ENCODE peak calls at places on chromosomes 7 and 10, in ten cellular contexts. R is ovary, I is uterus, D is heart left ventricle, Z is IMR-90, N is tibial nerve, P is endothelial cell of umbilical vein, B is spleen, W is A549, E is prostate gland. F is an unnamed sample.

GRCh38 chr10:27446091-27446918 is 57.8 kb upstream of the RAB18 start:
- DNase-seq in R (no peak), I (no peak), D (no peak), Z (peak), N (no peak), P (peak), B (no peak), W (peak), E (no peak), F (no peak)

GRCh38 chr7:103432713-103433112 is 13.3 kb downstream of the SLC26A5 start:
- DNase-seq in R (no peak), I (no peak), D (no peak), Z (no peak), N (no peak), P (no peak), B (no peak), W (no peak), E (no peak), F (no peak)

GRCh38 chr7:132499065-132499464 is 77.2 kb downstream of the PLXNA4 start:
- DNase-seq in R (no peak), I (no peak), D (no peak), Z (no peak), N (no peak), P (no peak), B (peak), W (no peak), E (no peak), F (no peak)

GRCh38 chr10:34252111-34252510 is 563.0 kb downstream of the PARD3 start:
- DNase-seq in R (peak), I (no peak), D (peak), Z (no peak), N (no peak), P (no peak), B (no peak), W (peak), E (no peak), F (no peak)

GRCh38 chr7:71695189-71695588 is 563.2 kb downstream of the GALNT17 start:
- DNase-seq in R (no peak), I (no peak), D (no peak), Z (no peak), N (no peak), P (no peak), B (no peak), W (no peak), E (no peak), F (no peak)

GRCh38 chr10:119595715-119596515 is 849 bp downstream of the TIAL1 start:
- DNase-seq in R (peak), I (peak), D (peak), Z (peak), N (peak), P (peak), B (peak), W (peak), E (peak), F (peak)

GRCh38 chr10:103273026-103273425 is 3.9 kb upstream of the INA start:
- DNase-seq in R (no peak), I (no peak), D (peak), Z (peak), N (peak), P (peak), B (no peak), W (peak), E (no peak), F (peak)

GRCh38 chr10:96910488-96911395 is 78.6 kb downstream of the LCOR start:
- DNase-seq in R (no peak), I (no peak), D (no peak), Z (peak), N (peak), P (peak), B (no peak), W (peak), E (no peak), F (no peak)

GRCh38 chr10:35203744-35204143 is 77.1 kb downstream of the CREM start:
- DNase-seq in R (no peak), I (no peak), D (no peak), Z (no peak), N (no peak), P (no peak), B (no peak), W (no peak), E (no peak), F (no peak)

GRCh38 chr7:52775881-52776280 is 259.6 kb upstream of the POM121L12 start:
- DNase-seq in R (no peak), I (no peak), D (no peak), Z (no peak), N (no peak), P (peak), B (no peak), W (no peak), E (no peak), F (no peak)

DNA sequence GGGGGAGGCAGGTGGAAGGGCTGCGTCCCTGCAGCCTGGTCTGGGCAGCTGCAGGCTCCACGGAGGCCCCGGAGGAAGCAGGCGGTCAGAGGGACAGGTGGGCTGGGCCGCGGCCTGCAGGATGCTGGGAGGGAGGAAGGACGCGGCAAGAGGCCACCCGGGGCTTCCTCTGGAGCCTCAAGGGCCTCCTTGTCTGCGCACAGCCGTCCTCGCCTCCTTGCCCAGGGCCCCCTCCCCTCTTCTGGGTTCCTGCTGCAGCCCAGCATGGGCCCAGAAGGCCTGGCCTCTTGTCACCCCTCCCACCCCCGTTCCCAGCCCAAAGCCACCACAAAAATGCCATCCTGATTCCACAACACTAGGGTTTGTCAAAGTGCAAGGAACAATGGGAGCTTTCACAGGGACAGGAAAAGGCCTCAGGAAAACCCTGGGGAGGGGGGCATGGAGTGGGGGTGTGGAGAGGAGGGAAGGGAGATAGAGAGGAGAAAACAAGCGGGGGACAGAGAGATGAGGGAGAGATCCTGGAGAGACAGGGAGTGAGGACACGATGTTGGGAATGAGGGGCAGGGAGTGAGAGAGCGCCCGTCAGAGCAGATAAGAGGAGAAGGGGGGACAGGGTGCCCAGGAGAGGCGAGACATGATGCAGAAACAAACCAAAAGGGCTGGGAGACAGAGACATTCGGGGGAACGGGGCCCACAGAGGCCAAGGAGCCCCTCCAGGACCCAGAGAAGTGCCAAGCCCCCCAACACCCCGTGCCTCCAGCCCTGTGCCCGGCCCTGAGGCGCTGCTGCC is 41.8 kb downstream of the ZCCHC24 start:
- DNase-seq in R (peak), I (peak), D (peak), Z (no peak), N (no peak), P (peak), B (peak), W (no peak), E (no peak), F (no peak)
- TF ChIP-seq POLR2A in R (no peak), I (no peak), D (peak), Z (no peak), N (no peak), P (no peak), B (no peak), W (no peak), E (no peak), F (no peak)

DNA sequence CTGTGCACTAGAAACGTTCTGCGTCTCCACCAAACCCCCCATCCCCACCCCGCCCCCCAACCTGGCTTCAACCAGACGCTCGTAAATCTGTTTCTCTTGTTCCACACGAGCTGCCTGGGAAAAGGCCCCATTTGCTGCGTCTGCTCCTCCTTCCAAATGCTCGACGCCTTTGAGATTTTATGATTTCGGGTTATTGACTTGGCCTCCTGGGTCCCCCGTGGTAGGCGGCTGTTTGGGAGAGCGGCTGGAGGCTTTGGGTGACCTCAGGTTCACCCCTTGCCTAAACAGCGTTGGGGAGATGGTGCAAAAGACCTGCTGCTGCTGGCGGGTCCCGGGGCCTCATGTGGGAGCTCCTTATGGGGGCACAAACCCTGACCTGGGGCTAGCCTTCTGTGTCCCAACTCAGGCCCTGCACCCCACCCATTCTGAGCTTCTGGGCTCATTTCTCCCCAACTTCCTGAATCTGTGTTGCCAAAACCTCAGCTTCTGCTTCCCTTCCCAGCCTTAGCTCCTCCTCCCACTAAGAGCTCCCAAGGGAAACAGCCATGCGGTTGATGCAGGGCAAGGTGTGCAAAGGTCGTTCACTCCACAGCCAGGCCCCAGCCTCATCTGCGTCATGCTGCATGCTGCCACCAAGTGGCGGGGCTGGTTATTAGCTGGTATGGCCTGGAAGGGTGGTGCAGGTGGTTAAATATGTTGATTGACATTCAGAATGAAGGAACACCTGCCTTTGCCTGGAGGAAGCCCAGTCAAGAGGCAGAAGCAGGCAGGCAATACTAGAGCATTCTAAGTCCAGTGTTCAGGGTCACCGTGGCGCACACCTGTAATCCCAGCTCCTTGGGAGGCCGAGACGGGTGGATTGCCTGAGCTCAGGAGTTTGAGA is 49.1 kb upstream of the ELN start:
- DNase-seq in R (peak), I (peak), D (peak), Z (no peak), N (no peak), P (peak), B (peak), W (peak), E (no peak), F (peak)
- TF ChIP-seq CTCF in R (no peak), I (no peak), D (peak), Z (peak), N (no peak), P (peak), B (no peak), W (peak), E (no peak), F (no peak)

GRCh38 chr7:50304158-50304910 is at the start of gene IKZF1:
- DNase-seq in R (no peak), I (no peak), D (peak), Z (no peak), N (peak), P (no peak), B (peak), W (no peak), E (no peak), F (peak)
- TF ChIP-seq POLR2A in R (no peak), I (no peak), D (no peak), Z (no peak), N (peak), P (no peak), B (no peak), W (no peak), E (no peak), F (no peak)

GRCh38 chr7:152663101-152663740 is 12.7 kb downstream of the XRCC2 start:
- DNase-seq in R (no peak), I (no peak), D (no peak), Z (no peak), N (no peak), P (no peak), B (no peak), W (no peak), E (no peak), F (no peak)
- TF ChIP-seq CTCF in R (no peak), I (no peak), D (no peak), Z (no peak), N (no peak), P (no peak), B (no peak), W (no peak), E (no peak), F (no peak)

DNA sequence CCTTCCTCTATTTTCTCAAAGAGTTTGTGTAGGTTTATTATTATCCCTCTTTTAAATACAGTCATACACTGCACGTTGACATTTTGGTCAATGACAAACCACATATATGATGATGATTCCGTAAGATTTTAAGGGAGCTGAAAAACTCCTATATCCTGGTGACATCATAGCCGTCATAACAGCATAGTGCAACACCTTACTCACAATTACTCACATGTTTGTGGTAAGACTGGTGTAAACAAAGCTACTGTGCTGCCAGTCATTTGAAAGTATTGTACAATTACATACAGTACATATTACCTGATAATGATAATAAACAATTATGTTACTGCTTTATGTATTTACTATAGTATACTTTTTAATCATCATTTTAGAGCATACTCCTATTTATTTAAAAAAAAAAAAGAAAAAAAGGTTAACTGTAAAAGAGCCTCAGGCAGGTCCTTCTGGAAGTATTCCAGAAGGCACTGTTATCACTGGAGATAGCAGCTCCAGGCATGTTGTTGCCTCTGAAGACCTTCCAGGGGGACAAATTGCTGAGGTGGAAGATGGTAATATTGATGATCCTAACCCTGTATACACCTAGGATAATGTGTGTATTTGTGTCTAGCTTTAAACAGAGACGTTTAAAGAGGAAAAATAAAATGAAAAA is 123.3 kb upstream of the CDK1 start:
- DNase-seq in R (no peak), I (no peak), D (no peak), Z (peak), N (no peak), P (no peak), B (no peak), W (peak), E (no peak), F (no peak)
- TF ChIP-seq POLR2A in R (no peak), I (no peak), D (no peak), Z (no peak), N (no peak), P (no peak), B (no peak), W (no peak), E (no peak), F (no peak)

GRCh38 chr7:41538810-41539724 is 163.8 kb downstream of the INHBA start:
- DNase-seq in R (no peak), I (no peak), D (no peak), Z (peak), N (no peak), P (no peak), B (no peak), W (no peak), E (no peak), F (no peak)

GRCh38 chr7:41540601-41541000 is 162.3 kb downstream of the INHBA start:
- DNase-seq in R (no peak), I (no peak), D (no peak), Z (no peak), N (no peak), P (no peak), B (no peak), W (no peak), E (no peak), F (no peak)

DNA sequence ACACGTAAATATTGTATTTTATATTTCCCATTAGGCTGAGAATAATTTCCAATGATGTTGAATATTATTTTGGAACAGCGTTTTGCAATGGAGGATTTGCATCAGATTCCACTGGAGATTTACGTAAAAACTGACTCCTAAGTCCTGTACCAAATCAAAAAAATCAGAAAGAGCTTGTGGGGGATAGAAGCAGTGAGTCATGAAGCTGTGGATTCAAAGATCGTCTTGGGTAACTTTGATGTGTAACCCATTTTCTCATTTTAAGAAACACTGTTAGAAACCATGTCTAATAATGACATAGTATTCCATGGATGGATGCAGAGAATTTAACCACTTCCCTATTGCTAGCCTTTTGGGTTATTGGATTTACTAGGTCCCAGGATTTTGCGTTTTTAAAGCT is 158.6 kb downstream of the INHBA start:
- DNase-seq in R (no peak), I (no peak), D (no peak), Z (peak), N (no peak), P (no peak), B (no peak), W (no peak), E (no peak), F (no peak)
- TF ChIP-seq CTCF in R (no peak), I (no peak), D (no peak), Z (no peak), N (no peak), P (no peak), B (no peak), W (no peak), E (no peak), F (no peak)

DNA sequence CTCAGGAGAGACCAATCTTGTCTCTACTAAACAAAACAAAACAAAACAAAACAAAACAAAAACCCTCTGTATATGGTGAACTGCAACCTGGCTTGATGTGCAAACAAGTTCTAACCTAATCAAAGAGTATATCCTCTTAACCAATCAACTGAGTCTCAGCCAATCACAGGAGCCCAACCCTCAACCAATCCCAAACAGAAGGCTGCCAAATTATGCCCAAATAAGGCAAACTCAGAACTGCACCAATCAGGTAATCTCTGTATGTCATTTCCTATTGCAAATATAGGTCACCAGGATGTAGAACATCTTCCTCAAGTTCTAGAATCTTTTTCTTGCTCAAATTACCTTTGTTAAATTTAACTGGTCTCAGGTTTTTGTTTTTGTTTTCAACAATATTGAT is 5.2 kb downstream of the FAM133B start:
- DNase-seq in R (no peak), I (no peak), D (no peak), Z (no peak), N (no peak), P (peak), B (no peak), W (peak), E (no peak), F (no peak)
- TF ChIP-seq POLR2A in R (no peak), I (no peak), D (no peak), Z (no peak), N (no peak), P (no peak), B (no peak), W (no peak), E (no peak), F (no peak)

GRCh38 chr10:44733743-44734488 is 177.2 kb upstream of the TMEM72 start:
- DNase-seq in R (no peak), I (no peak), D (no peak), Z (no peak), N (no peak), P (no peak), B (no peak), W (peak), E (no peak), F (no peak)
- TF ChIP-seq CTCF in R (no peak), I (no peak), D (no peak), Z (peak), N (no peak), P (no peak), B (no peak), W (no peak), E (no peak), F (no peak)

DNA sequence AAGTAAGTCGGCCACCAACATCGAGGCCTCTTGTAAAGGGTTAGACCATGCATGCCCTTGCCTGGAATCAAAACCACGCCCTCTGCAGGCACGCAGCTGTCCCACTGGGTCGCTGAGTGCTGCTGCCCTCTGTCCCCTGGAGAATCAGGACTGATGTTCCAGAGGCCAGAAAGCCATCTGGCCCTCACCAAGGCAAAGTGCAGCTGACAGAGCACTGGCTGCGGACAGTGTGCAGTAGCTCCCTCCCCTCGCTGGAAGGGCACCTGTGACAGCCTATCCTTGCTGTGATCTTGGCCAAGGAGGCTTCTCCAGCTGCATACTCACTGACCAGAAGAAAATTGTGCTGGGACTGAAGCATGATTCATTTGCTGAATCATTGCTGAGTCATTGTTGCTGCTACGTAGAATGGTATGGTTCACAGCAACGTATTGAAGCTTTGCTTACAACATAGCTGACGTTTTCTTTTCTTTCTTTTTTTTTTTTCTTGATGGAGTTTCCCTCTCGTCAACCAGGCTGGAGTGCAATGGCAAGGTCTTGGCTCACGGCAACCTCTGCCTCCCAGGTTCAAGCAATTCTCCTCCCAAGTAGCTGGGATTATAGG is 30.4 kb downstream of the DDC start:
- DNase-seq in R (no peak), I (no peak), D (no peak), Z (peak), N (no peak), P (peak), B (peak), W (peak), E (no peak), F (no peak)
- TF ChIP-seq POLR2A in R (no peak), I (no peak), D (no peak), Z (peak), N (no peak), P (no peak), B (no peak), W (no peak), E (no peak), F (no peak)

F was measured in lower leg skin.